ENCODE peak calls at places on chromosome 16, in eight cellular contexts. A, M, I, P, C, Q, W and U are unnamed samples. For H3K4me1, the result is how much of the 10 kb centered on the place peaks cover.

GRCh38 chr16:1027416-1027815 is 45.1 kb upstream of the SSTR5 start:
- DNase-seq in A (no peak), M (no peak), I (no peak), P (no peak), C (no peak), Q (no peak), W (no peak), U (no peak)

GRCh38 chr16:87853411-87854052 is 15.8 kb downstream of the SLC7A5 start:
- DNase-seq in A (peak), M (peak), I (peak), P (peak), C (peak), Q (peak), W (peak), U (peak)

GRCh38 chr16:57651344-57652333 is 16.5 kb upstream of the ADGRG3 start:
- DNase-seq in A (no peak), M (no peak), I (no peak), P (no peak), C (no peak), Q (no peak), W (no peak), U (no peak)

GRCh38 chr16:45454-45853 is 8.0 kb downstream of the POLR3K start:
- DNase-seq in A (no peak), M (no peak), I (no peak), P (no peak), C (peak), Q (no peak), W (no peak), U (no peak)

GRCh38 chr16:68088130-68088972 is 3.2 kb downstream of the NFATC3 start:
- DNase-seq in A (no peak), M (no peak), I (no peak), P (no peak), C (no peak), Q (no peak), W (no peak), U (no peak)

GRCh38 chr16:12458591-12459400 is 344.9 kb downstream of the CPPED1 start:
- DNase-seq in A (no peak), M (no peak), I (no peak), P (no peak), C (no peak), Q (peak), W (peak), U (peak)

GRCh38 chr16:53509906-53510703 is 7.1 kb upstream of the AKTIP start:
- DNase-seq in A (peak), M (peak), I (peak), P (no peak), C (peak), Q (peak), W (peak), U (peak)

GRCh38 chr16:35743101-35743692 is 2283.8 kb downstream of the TP53TG3F start:
- DNase-seq in A (no peak), M (no peak), I (no peak), P (no peak), C (no peak), Q (no peak), W (no peak), U (no peak)

GRCh38 chr16:66703359-66704215 is 7.0 kb upstream of the CMTM4 start:
- DNase-seq in A (no peak), M (no peak), I (no peak), P (no peak), C (no peak), Q (no peak), W (no peak), U (no peak)

GRCh38 chr16:25838724-25839186 is 147.0 kb downstream of the HS3ST4 start:
- DNase-seq in A (peak), M (no peak), I (no peak), P (peak), C (no peak), Q (no peak), W (peak), U (peak)

GRCh38 chr16:66474750-66475199 is 47.7 kb downstream of the BEAN1 start:
- DNase-seq in A (peak), M (no peak), I (no peak), P (no peak), C (no peak), Q (no peak), W (no peak), U (no peak)

GRCh38 chr16:47142469-47143328 is 1.0 kb downstream of the NETO2 start:
- DNase-seq in A (no peak), M (peak), I (peak), P (no peak), C (no peak), Q (peak), W (peak), U (peak)

GRCh38 chr16:30901201-30902069 is 5.0 kb downstream of the CTF1 start:
- DNase-seq in A (no peak), M (no peak), I (no peak), P (no peak), C (no peak), Q (no peak), W (no peak), U (no peak)

GRCh38 chr16:21598676-21599157 is 660 bp upstream of the METTL9 start:
- DNase-seq in A (peak), M (no peak), I (no peak), P (no peak), C (no peak), Q (no peak), W (no peak), U (no peak)

GRCh38 chr16:24717411-24717810 is 12.0 kb upstream of the TNRC6A start:
- DNase-seq in A (no peak), M (no peak), I (no peak), P (no peak), C (no peak), Q (no peak), W (no peak), U (no peak)

GRCh38 chr16:85982563-85982939 is 83.6 kb downstream of the IRF8 start:
- DNase-seq in A (no peak), M (no peak), I (no peak), P (no peak), C (no peak), Q (no peak), W (peak), U (no peak)

GRCh38 chr16:77212736-77213541 is 13.7 kb downstream of the SYCE1L start:
- DNase-seq in A (peak), M (peak), I (peak), P (no peak), C (peak), Q (peak), W (peak), U (peak)

GRCh38 chr16:21064203-21064602 is 86.4 kb downstream of the DNAH3 start:
- DNase-seq in A (no peak), M (no peak), I (no peak), P (no peak), C (no peak), Q (no peak), W (no peak), U (no peak)

GRCh38 chr16:48542020-48542473 is 67.9 kb downstream of the N4BP1 start:
- DNase-seq in A (peak), M (peak), I (peak), P (no peak), C (no peak), Q (no peak), W (peak), U (peak)

GRCh38 chr16:83215417-83216001 is 588.7 kb downstream of the CDH13 start:
- DNase-seq in A (peak), M (peak), I (no peak), P (peak), C (no peak), Q (no peak), W (no peak), U (peak)

GRCh38 chr16:67055712-67056487 is 27.0 kb downstream of the CBFB start:
- DNase-seq in A (no peak), M (no peak), I (no peak), P (no peak), C (no peak), Q (no peak), W (no peak), U (no peak)

GRCh38 chr16:14529010-14529669 is 100.9 kb downstream of the PARN start:
- DNase-seq in A (peak), M (peak), I (peak), P (peak), C (peak), Q (peak), W (peak), U (peak)

GRCh38 chr16:57577691-57578224 is 35.3 kb downstream of the ADGRG5 start:
- DNase-seq in A (no peak), M (no peak), I (no peak), P (no peak), C (no peak), Q (no peak), W (no peak), U (no peak)

GRCh38 chr16:1290032-1290431 is 19.4 kb upstream of the UBE2I start:
- DNase-seq in A (no peak), M (no peak), I (no peak), P (no peak), C (no peak), Q (no peak), W (no peak), U (no peak)

GRCh38 chr16:66568355-66568754 is 2.1 kb downstream of the CMTM1 start:
- DNase-seq in A (no peak), M (no peak), I (no peak), P (no peak), C (no peak), Q (no peak), W (no peak), U (no peak)

GRCh38 chr16:67530013-67530939 is 1.6 kb downstream of the RIPOR1 start:
- DNase-seq in A (peak), M (no peak), I (peak), P (no peak), C (no peak), Q (peak), W (peak), U (peak)

GRCh38 chr16:1398826-1399581 is 15.5 kb downstream of the UNKL start:
- DNase-seq in A (no peak), M (no peak), I (peak), P (no peak), C (no peak), Q (no peak), W (no peak), U (no peak)

GRCh38 chr16:11056989-11057645 is 112.8 kb downstream of the CLEC16A start:
- DNase-seq in A (no peak), M (no peak), I (no peak), P (no peak), C (no peak), Q (no peak), W (no peak), U (no peak)

GRCh38 chr16:58462997-58463891 is 36.7 kb upstream of the NDRG4 start:
- DNase-seq in A (no peak), M (no peak), I (no peak), P (no peak), C (no peak), Q (no peak), W (peak), U (peak)

GRCh38 chr16:84732674-84733352 is 33.0 kb downstream of the USP10 start:
- DNase-seq in A (no peak), M (no peak), I (no peak), P (no peak), C (no peak), Q (no peak), W (no peak), U (no peak)

GRCh38 chr16:63385714-63386113 is 1349.5 kb upstream of the CDH8 start:
- DNase-seq in A (no peak), M (no peak), I (no peak), P (no peak), C (no peak), Q (no peak), W (no peak), U (no peak)

DNA sequence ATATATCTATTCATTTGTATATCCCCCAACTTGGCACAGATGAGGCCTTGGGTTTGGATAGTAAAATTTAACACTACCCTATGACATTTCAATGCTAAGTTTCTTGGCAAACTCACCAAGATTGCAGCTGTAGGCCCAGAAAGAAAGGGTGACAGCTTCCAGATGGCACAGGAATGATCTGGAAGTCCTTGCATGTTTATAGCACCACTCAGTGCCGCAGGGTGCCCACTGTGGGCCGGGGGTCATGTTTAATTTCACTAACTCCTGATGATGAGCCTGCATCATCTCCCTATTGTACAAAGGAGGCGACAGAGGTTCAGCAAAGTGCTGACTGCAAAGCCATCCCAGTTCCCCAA is 166.0 kb downstream of the XYLT1 start:
- DNase-seq in A (no peak), M (no peak), I (no peak), P (no peak), C (no peak), Q (no peak), W (no peak), U (no peak)
- H3K4me1 ChIP-seq in A (under half), M (under half), I (under half), P (under half), C (under half), Q (under half), W (under half), U (under half)

DNA sequence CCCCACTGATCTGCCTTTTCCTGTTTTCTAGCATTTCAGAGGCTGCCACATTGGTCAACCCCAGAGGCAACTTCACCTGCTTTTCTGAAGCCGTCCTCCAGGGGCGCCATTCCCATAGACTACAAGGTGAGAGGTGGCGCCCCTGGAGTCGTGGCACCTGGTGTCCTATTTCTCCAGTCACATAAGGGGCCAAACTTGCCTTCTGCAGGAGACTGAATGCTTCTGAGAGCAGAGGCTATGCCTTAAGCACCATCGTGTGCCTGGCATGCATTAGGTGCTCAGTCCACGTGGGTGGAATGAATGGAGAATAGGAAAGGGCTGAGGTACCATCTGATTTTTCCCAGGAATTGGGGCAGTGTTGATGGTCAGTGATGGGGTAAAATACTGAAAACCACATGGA is 164.8 kb downstream of the HAPSTR1 start:
- DNase-seq in A (peak), M (peak), I (no peak), P (peak), C (no peak), Q (no peak), W (no peak), U (peak)
- TF ChIP-seq CTCF in A (peak), M (no peak), I (no peak), P (peak), C (no peak), Q (peak), W (no peak), U (peak)

GRCh38 chr16:50196736-50197135 is 43.6 kb downstream of the TENT4B start:
- DNase-seq in A (no peak), M (no peak), I (no peak), P (no peak), C (no peak), Q (no peak), W (no peak), U (no peak)

GRCh38 chr16:50197582-50197981 is 44.5 kb downstream of the TENT4B start:
- DNase-seq in A (no peak), M (no peak), I (no peak), P (no peak), C (no peak), Q (no peak), W (no peak), U (no peak)

GRCh38 chr16:50195276-50195675 is 42.2 kb downstream of the TENT4B start:
- DNase-seq in A (no peak), M (no peak), I (no peak), P (no peak), C (no peak), Q (no peak), W (no peak), U (no peak)

GRCh38 chr16:50193594-50193993 is 40.5 kb downstream of the TENT4B start:
- DNase-seq in A (no peak), M (no peak), I (no peak), P (no peak), C (no peak), Q (no peak), W (no peak), U (no peak)

GRCh38 chr16:50195756-50196155 is 42.6 kb downstream of the TENT4B start:
- DNase-seq in A (no peak), M (no peak), I (no peak), P (no peak), C (no peak), Q (no peak), W (no peak), U (no peak)
- H3K4me1 ChIP-seq in A (under half), M (under half), I (under half), P (under half), C (under half), Q (under half), W (under half), U (under half)

GRCh38 chr16:70331091-70331490 is 15.6 kb upstream of the DDX19A start:
- DNase-seq in A (no peak), M (no peak), I (no peak), P (no peak), C (no peak), Q (no peak), W (no peak), U (no peak)

GRCh38 chr16:70331588-70332358 is 14.9 kb upstream of the DDX19A start:
- DNase-seq in A (peak), M (no peak), I (no peak), P (no peak), C (no peak), Q (no peak), W (no peak), U (no peak)
- TF ChIP-seq CTCF in A (peak), M (no peak), I (peak), P (peak), C (no peak), Q (peak), W (peak), U (peak)

DNA sequence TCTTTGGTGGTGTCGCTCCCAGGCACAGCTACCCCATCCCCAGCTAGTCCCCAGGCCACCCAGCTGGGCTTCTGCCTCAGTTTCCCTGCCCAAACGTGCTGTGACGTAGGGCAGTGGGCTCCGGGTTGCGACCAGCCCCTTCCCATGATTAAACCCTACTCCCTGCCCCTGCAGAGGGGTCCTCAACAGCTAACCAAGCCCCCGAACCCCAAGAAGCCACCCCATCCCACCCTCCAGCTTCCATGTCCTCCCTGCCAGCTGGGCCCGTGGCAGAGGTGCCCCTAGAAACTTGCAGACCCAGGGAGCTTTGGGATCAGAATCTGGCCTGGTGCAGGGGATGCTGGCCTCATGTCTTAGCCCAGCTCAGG is 879 bp upstream of the NTN3 start:
- DNase-seq in A (no peak), M (no peak), I (no peak), P (no peak), C (no peak), Q (no peak), W (no peak), U (no peak)
- H3K4me1 ChIP-seq in A (under half), M (under half), I (under half), P (under half), C (under half), Q (under half), W (under half), U (under half)